ENCODE peak calls at places on chromosomes 5 and 9, in six cellular contexts. V, P, B, T, S and C are unnamed samples. For H3K36me3, the result is how much of the 10 kb centered on the place peaks cover.

GRCh38 chr5:127392762-127393161 is 102.2 kb downstream of the MEGF10 start:
- DNase-seq in V (no peak), P (no peak), B (no peak), T (no peak), S (no peak), C (no peak)

GRCh38 chr5:138867011-138867410 is 8.1 kb downstream of the LRRTM2 start:
- DNase-seq in V (no peak), P (no peak), B (no peak), T (no peak), S (no peak), C (no peak)

GRCh38 chr5:153551537-153552079 is 61.1 kb downstream of the GRIA1 start:
- DNase-seq in V (peak), P (peak), B (no peak), T (no peak), S (peak), C (no peak)

GRCh38 chr5:62475072-62475471 is 62.5 kb downstream of the IPO11 start:
- DNase-seq in V (peak), P (peak), B (no peak), T (peak), S (peak), C (no peak)

GRCh38 chr5:158957196-158957595 is 142.5 kb downstream of the EBF1 start:
- DNase-seq in V (no peak), P (no peak), B (no peak), T (no peak), S (no peak), C (no peak)

GRCh38 chr5:79025054-79025465 is 40.0 kb upstream of the ARSB start:
- DNase-seq in V (peak), P (peak), B (peak), T (peak), S (peak), C (peak)

GRCh38 chr9:113299800-113300292 is 3.3 kb downstream of the RNF183 start:
- DNase-seq in V (no peak), P (no peak), B (no peak), T (no peak), S (no peak), C (no peak)

GRCh38 chr9:83030391-83031107 is 32.4 kb downstream of the RASEF start:
- DNase-seq in V (no peak), P (no peak), B (no peak), T (no peak), S (no peak), C (no peak)

GRCh38 chr9:89312154-89312616 is 1.2 kb downstream of the CKS2 start:
- DNase-seq in V (no peak), P (peak), B (no peak), T (no peak), S (peak), C (no peak)

GRCh38 chr9:132811985-132812384 is 66.1 kb downstream of the AK8 start:
- DNase-seq in V (no peak), P (no peak), B (no peak), T (no peak), S (no peak), C (no peak)

GRCh38 chr9:101571114-101571513 is 23.7 kb downstream of the PPP3R2 start:
- DNase-seq in V (no peak), P (peak), B (no peak), T (no peak), S (no peak), C (no peak)

GRCh38 chr5:31854625-31855526 is 215.9 kb downstream of the PDZD2 start:
- DNase-seq in V (no peak), P (peak), B (peak), T (peak), S (peak), C (peak)

GRCh38 chr5:115770466-115770865 is 46.0 kb downstream of the CDO1 start:
- DNase-seq in V (peak), P (peak), B (peak), T (no peak), S (no peak), C (peak)

GRCh38 chr9:93660647-93661046 is 84.3 kb downstream of the PHF2 start:
- DNase-seq in V (no peak), P (no peak), B (no peak), T (no peak), S (no peak), C (no peak)

GRCh38 chr5:173973614-173973969 is 15.4 kb upstream of the C5orf47 start:
- DNase-seq in V (no peak), P (peak), B (peak), T (no peak), S (no peak), C (peak)

GRCh38 chr5:106020889-106021288 is 1649.8 kb downstream of the EFNA5 start:
- DNase-seq in V (peak), P (no peak), B (no peak), T (no peak), S (peak), C (no peak)

GRCh38 chr5:55621218-55621617 is 86.5 kb upstream of the PLPP1 start:
- DNase-seq in V (peak), P (no peak), B (no peak), T (no peak), S (peak), C (no peak)

GRCh38 chr9:18665947-18666346 is 192.0 kb downstream of the ADAMTSL1 start:
- DNase-seq in V (no peak), P (no peak), B (no peak), T (peak), S (no peak), C (no peak)

GRCh38 chr5:55226934-55227737 is at the start of gene MCIDAS:
- DNase-seq in V (peak), P (peak), B (peak), T (no peak), S (peak), C (peak)

GRCh38 chr5:85931220-85931619 is 686.5 kb upstream of the COX7C start:
- DNase-seq in V (no peak), P (no peak), B (no peak), T (no peak), S (no peak), C (no peak)

GRCh38 chr9:4755026-4755609 is 14.1 kb upstream of the AK3 start:
- DNase-seq in V (no peak), P (no peak), B (no peak), T (no peak), S (no peak), C (no peak)

GRCh38 chr9:123998970-123999621 is 12.5 kb upstream of the LHX2 start:
- DNase-seq in V (no peak), P (peak), B (peak), T (no peak), S (no peak), C (peak)

GRCh38 chr5:1652873-1653707 is 129.3 kb upstream of the LPCAT1 start:
- DNase-seq in V (no peak), P (no peak), B (peak), T (no peak), S (no peak), C (no peak)

GRCh38 chr5:173765030-173765644 is 123.0 kb upstream of the CPEB4 start:
- DNase-seq in V (no peak), P (no peak), B (no peak), T (peak), S (peak), C (no peak)

GRCh38 chr5:89401012-89401411 is 518.0 kb upstream of the MEF2C start:
- DNase-seq in V (no peak), P (no peak), B (no peak), T (no peak), S (no peak), C (no peak)

GRCh38 chr9:89387197-89387849 is 69.0 kb downstream of the SECISBP2 start:
- DNase-seq in V (no peak), P (no peak), B (no peak), T (no peak), S (no peak), C (no peak)

GRCh38 chr5:66415208-66415607 is 181.0 kb upstream of the MAST4 start:
- DNase-seq in V (no peak), P (no peak), B (no peak), T (no peak), S (no peak), C (no peak)

GRCh38 chr9:38362912-38363588 is 29.5 kb upstream of the ALDH1B1 start:
- DNase-seq in V (peak), P (peak), B (no peak), T (peak), S (peak), C (peak)

GRCh38 chr9:86344818-86345217 is 9.4 kb downstream of the TUT7 start:
- DNase-seq in V (no peak), P (no peak), B (no peak), T (no peak), S (no peak), C (no peak)

GRCh38 chr9:86337469-86338107 is 16.6 kb downstream of the TUT7 start:
- DNase-seq in V (no peak), P (no peak), B (no peak), T (no peak), S (no peak), C (no peak)

GRCh38 chr9:86340356-86341006 is 13.7 kb downstream of the TUT7 start:
- DNase-seq in V (peak), P (no peak), B (no peak), T (no peak), S (no peak), C (no peak)

GRCh38 chr9:86342269-86342668 is 11.9 kb downstream of the TUT7 start:
- DNase-seq in V (no peak), P (no peak), B (no peak), T (no peak), S (no peak), C (no peak)

DNA sequence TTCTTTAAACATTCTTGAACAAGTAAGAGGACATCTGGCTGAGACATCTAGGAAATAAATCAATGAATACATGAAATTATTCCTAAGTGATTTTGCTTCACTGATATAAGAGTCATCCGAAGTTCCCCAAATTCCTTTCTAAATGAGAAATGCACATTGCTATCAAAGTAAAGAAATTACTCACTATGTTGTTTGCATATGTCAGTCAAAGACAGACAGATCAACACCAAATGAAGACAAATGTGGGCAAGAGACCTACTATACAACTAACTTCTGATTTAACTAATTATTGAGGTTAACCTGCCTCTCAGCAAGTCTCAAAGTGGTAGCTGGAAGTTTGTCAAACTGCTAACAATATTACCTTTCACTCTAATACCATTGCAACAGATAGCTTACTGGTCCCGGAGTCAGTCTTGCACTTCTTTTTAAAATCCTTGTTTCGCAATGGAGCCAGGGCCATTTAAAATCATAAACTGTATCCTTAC is 13.2 kb downstream of the TUT7 start:
- DNase-seq in V (no peak), P (no peak), B (no peak), T (no peak), S (no peak), C (no peak)
- H3K36me3 ChIP-seq in V (under half), P (under half), B (under half), T (under half), S (under half), C (under half)

GRCh38 chr5:166083183-166083959 is 2208.1 kb upstream of the WWC1 start:
- DNase-seq in V (no peak), P (peak), B (no peak), T (no peak), S (no peak), C (no peak)
- H2BK120ac ChIP-seq in V (no peak), P (no peak), B (no peak), T (no peak), S (no peak), C (no peak)

DNA sequence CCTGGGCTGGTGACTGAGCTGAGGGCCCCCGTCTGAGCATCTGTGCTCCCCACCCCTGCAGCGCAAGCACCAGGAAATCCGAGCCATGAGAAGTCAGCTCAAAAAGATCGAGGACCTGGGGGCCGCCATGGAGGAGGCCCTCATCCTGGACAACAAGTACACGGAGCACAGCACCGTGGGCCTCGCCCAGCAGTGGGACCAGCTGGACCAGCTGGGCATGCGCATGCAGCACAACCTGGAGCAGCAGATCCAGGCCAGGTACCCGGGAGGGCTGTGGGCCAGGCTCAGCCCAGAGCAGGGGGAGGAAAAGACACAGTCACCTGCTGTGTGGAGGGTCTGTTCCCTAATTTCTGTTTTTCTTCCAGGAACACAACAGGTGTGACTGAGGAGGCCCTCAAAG is 24.6 kb downstream of the DYNC2I2 start:
- DNase-seq in V (no peak), P (no peak), B (no peak), T (no peak), S (no peak), C (no peak)
- H3K36me3 ChIP-seq in V (half or more), P (under half), B (under half), T (half or more), S (half or more), C (half or more)

GRCh38 chr9:21265421-21266189 is 25.8 kb upstream of the IFNA14 start:
- DNase-seq in V (no peak), P (peak), B (no peak), T (no peak), S (no peak), C (no peak)
- H2BK120ac ChIP-seq in V (no peak), P (no peak), B (no peak), T (no peak), S (no peak), C (no peak)

GRCh38 chr5:134569758-134570364 is 44.4 kb downstream of the JADE2 start:
- DNase-seq in V (no peak), P (no peak), B (no peak), T (no peak), S (no peak), C (no peak)
- H3K36me3 ChIP-seq in V (half or more), P (under half), B (under half), T (under half), S (half or more), C (under half)

DNA sequence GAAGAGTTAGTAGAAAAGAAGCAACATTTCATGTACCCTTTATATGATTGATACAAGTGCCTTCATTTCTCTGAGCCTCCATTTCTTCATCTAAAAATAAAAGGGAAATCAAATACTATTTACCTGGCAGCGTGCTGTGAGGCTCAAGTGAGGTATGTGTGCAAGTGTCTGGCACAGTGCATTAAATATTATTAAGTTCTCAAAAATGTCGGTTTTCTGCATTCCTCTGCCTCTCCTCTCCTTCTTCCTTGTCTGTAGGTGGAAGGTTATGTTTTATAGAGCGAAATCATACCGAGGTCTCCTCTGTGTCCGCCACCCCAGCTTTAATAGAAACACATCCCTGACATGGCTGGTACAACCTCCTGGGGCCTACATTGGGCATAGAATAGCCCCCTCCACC is 93.0 kb downstream of the FGF18 start:
- DNase-seq in V (no peak), P (no peak), B (no peak), T (peak), S (no peak), C (no peak)
- H2BK120ac ChIP-seq in V (no peak), P (no peak), B (no peak), T (no peak), S (no peak), C (no peak)

GRCh38 chr5:132877466-132877865 is 4.0 kb downstream of the LEAP2 start:
- DNase-seq in V (no peak), P (no peak), B (no peak), T (no peak), S (no peak), C (no peak)
- H3K36me3 ChIP-seq in V (under half), P (under half), B (under half), T (under half), S (under half), C (half or more)

GRCh38 chr9:84856181-84856632 is 186.7 kb downstream of the NTRK2 start:
- DNase-seq in V (no peak), P (no peak), B (no peak), T (no peak), S (no peak), C (no peak)
- H2BK120ac ChIP-seq in V (no peak), P (no peak), B (no peak), T (no peak), S (no peak), C (no peak)